ENCODE peak calls at places on chromosomes 3 and 15, in four cellular contexts. Y is IMR-90, I is mesendoderm, U is H1. J is an unnamed sample.

GRCh38 chr3:184211297-184211696 is 18.1 kb upstream of the VWA5B2 start:
- DNase-seq in Y (no peak), I (no peak), U (no peak), J (no peak)

GRCh38 chr3:47890037-47890831 is 87.3 kb downstream of the DHX30 start:
- DNase-seq in Y (no peak), I (no peak), U (no peak), J (no peak)

GRCh38 chr3:143956858-143957257 is 14.8 kb upstream of the DIPK2A start:
- DNase-seq in Y (no peak), I (no peak), U (no peak), J (no peak)

GRCh38 chr15:32659340-32659831 is 17.9 kb downstream of the SCG5 start:
- DNase-seq in Y (peak), I (no peak), U (no peak), J (no peak)

GRCh38 chr3:125634346-125634964 is 39.2 kb upstream of the OSBPL11 start:
- DNase-seq in Y (no peak), I (no peak), U (no peak), J (peak)

GRCh38 chr3:71504250-71505036 is 79.1 kb downstream of the FOXP1 start:
- DNase-seq in Y (peak), I (no peak), U (no peak), J (no peak)

GRCh38 chr3:150738688-150739087 is 24.3 kb downstream of the SIAH2 start:
- DNase-seq in Y (no peak), I (no peak), U (no peak), J (no peak)

GRCh38 chr15:27133244-27133643 is 162.3 kb downstream of the GABRG3 start:
- DNase-seq in Y (no peak), I (no peak), U (no peak), J (no peak)

GRCh38 chr3:128001576-128001975 is 50.7 kb upstream of the SEC61A1 start:
- DNase-seq in Y (no peak), I (peak), U (no peak), J (peak)

GRCh38 chr15:73156431-73157191 is 104.3 kb downstream of the NEO1 start:
- DNase-seq in Y (no peak), I (no peak), U (no peak), J (no peak)

GRCh38 chr3:184590795-184591194 is 29.2 kb downstream of the EPHB3 start:
- DNase-seq in Y (no peak), I (no peak), U (no peak), J (no peak)

GRCh38 chr3:111668912-111669488 is 73.9 kb upstream of the ZBED2 start:
- DNase-seq in Y (peak), I (peak), U (no peak), J (no peak)

GRCh38 chr3:13141991-13142412 is 68.8 kb upstream of the IQSEC1 start:
- DNase-seq in Y (peak), I (peak), U (peak), J (peak)

GRCh38 chr15:90203922-90204321 is 2.8 kb downstream of the SEMA4B start:
- DNase-seq in Y (no peak), I (no peak), U (no peak), J (no peak)

GRCh38 chr15:95132774-95133173 is 901.4 kb downstream of the MCTP2 start:
- DNase-seq in Y (peak), I (peak), U (no peak), J (no peak)

GRCh38 chr3:111746772-111747171 is 112.3 kb upstream of the PHLDB2 start:
- DNase-seq in Y (no peak), I (no peak), U (no peak), J (no peak)

GRCh38 chr3:173739716-173740115 is 342.2 kb downstream of the NLGN1 start:
- DNase-seq in Y (peak), I (no peak), U (no peak), J (no peak)

GRCh38 chr15:51135276-51135675 is 40.6 kb upstream of the TNFAIP8L3 start:
- DNase-seq in Y (no peak), I (no peak), U (no peak), J (no peak)

GRCh38 chr3:105752791-105753415 is 115.9 kb downstream of the CBLB start:
- DNase-seq in Y (no peak), I (peak), U (no peak), J (no peak)

GRCh38 chr3:170760174-170760526 is 109.8 kb downstream of the RPL22L1 start:
- DNase-seq in Y (peak), I (no peak), U (no peak), J (no peak)

GRCh38 chr3:58230876-58231552 is 6.6 kb upstream of the ABHD6 start:
- DNase-seq in Y (no peak), I (no peak), U (no peak), J (no peak)

GRCh38 chr3:64290864-64291263 is 65.6 kb upstream of the PRICKLE2 start:
- DNase-seq in Y (no peak), I (no peak), U (no peak), J (no peak)

GRCh38 chr3:121231872-121232271 is 313.9 kb downstream of the POLQ start:
- DNase-seq in Y (no peak), I (no peak), U (no peak), J (no peak)

GRCh38 chr3:188861847-188862740 is 309.7 kb upstream of the TPRG1 start:
- DNase-seq in Y (peak), I (no peak), U (no peak), J (no peak)

GRCh38 chr15:62173215-62173614 is 8.1 kb upstream of the C2CD4B start:
- DNase-seq in Y (no peak), I (no peak), U (no peak), J (no peak)

GRCh38 chr3:101695779-101696372 is 9.4 kb upstream of the RPL24 start:
- DNase-seq in Y (peak), I (peak), U (no peak), J (no peak)

GRCh38 chr15:66943456-66944095 is 121.8 kb upstream of the SMAD3 start:
- DNase-seq in Y (no peak), I (no peak), U (no peak), J (no peak)

GRCh38 chr3:139182143-139182542 is 137.5 kb upstream of the PRR23C start:
- DNase-seq in Y (no peak), I (no peak), U (no peak), J (no peak)

GRCh38 chr3:87553058-87553457 is 276.7 kb upstream of the POU1F1 start:
- DNase-seq in Y (no peak), I (no peak), U (no peak), J (no peak)

GRCh38 chr15:67685008-67685599 is 140.2 kb upstream of the SKOR1 start:
- DNase-seq in Y (peak), I (peak), U (no peak), J (no peak)

GRCh38 chr3:163722421-163722820 is 1355.9 kb downstream of the SI start:
- DNase-seq in Y (no peak), I (peak), U (peak), J (peak)

GRCh38 chr3:127780536-127781400 is 41.5 kb downstream of the MGLL start:
- DNase-seq in Y (no peak), I (no peak), U (no peak), J (no peak)

GRCh38 chr15:31236184-31237041 is 90.2 kb upstream of the KLF13 start:
- DNase-seq in Y (peak), I (peak), U (no peak), J (no peak)

GRCh38 chr3:158492685-158493084 is 78.3 kb upstream of the MLF1 start:
- DNase-seq in Y (no peak), I (no peak), U (no peak), J (no peak)

GRCh38 chr3:161977850-161978249 is 481.2 kb downstream of the OTOL1 start:
- DNase-seq in Y (no peak), I (no peak), U (no peak), J (no peak)
- H2BK15ac ChIP-seq in Y (no peak), I (no peak), U (no peak), J (no peak)

DNA sequence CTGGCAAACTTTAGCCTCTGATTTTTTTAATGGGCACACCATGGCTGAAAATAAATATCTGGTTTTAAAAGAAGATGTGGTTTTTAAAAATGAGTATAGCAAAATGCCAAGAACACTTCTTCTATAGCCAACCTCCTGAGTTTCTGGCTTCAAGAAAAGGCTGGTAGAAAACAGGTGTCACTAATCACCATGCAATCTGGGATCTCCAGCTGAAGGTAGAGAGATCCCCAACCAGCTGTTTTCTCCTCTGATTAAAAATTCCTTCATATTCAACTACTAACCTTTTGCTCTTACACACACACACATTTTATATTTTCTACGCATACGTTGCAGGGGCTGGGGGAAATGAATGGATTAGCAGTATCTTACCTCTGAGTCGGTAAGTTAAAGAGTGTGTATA is 279.6 kb upstream of the ROBO2 start:
- DNase-seq in Y (no peak), I (no peak), U (no peak), J (no peak)
- H3K56ac ChIP-seq in Y (no peak), I (no peak), U (no peak), J (no peak)

DNA sequence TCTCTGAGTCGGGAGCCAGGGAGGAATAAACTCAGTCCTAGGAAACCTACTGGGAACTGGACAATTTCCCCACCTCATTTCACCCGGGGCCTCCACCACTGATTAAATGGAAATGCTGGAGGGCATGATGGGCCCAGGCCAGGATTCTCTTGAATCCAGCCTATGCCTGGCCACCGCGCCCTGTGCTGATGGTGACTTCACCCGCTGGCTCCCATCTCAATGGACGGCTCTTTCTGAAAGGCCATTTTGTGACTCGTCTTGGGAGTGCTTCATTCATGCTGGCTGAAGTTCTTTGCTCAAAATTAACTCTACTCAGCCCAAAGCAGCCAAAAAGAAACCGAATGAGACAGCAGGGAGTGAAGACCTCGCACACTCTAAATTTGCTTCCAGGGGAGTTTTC is 265.9 kb upstream of the ICE2 start:
- DNase-seq in Y (no peak), I (no peak), U (no peak), J (no peak)
- H2BK15ac ChIP-seq in Y (no peak), I (no peak), U (no peak), J (no peak)

GRCh38 chr15:37253877-37254276 is 153.5 kb upstream of the MEIS2 start:
- DNase-seq in Y (peak), I (peak), U (no peak), J (no peak)
- H3K56ac ChIP-seq in Y (no peak), I (no peak), U (no peak), J (no peak)

GRCh38 chr15:59301527-59301926 is 71.1 kb downstream of the MYO1E start:
- DNase-seq in Y (no peak), I (no peak), U (no peak), J (no peak)
- H2BK15ac ChIP-seq in Y (no peak), I (no peak), U (no peak), J (no peak)

DNA sequence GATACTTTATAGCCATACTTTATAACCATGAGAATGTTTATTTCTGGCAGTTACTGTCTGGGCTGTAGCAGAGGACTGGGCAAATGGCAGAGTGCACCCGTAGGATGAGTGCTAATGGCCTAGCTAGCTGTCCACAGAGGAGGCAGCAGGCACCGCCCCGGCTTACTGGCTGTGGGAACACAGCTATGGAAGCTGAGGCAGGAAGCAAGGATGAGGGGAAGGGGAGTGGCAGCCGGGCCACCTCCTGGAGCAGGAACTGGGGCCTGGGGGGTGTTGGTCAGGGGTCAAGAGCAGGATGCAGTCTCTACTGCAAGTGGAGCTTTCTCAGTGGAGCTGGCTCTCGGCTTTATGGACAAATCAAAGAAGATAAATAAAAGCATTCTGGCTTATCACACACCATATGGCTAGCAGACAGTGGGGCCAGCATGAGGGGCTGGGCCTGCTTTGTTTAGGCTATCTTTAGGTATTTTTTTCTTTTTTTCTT is 316.8 kb upstream of the CTDSPL start:
- DNase-seq in Y (no peak), I (peak), U (no peak), J (no peak)
- H3K56ac ChIP-seq in Y (no peak), I (no peak), U (no peak), J (no peak)

DNA sequence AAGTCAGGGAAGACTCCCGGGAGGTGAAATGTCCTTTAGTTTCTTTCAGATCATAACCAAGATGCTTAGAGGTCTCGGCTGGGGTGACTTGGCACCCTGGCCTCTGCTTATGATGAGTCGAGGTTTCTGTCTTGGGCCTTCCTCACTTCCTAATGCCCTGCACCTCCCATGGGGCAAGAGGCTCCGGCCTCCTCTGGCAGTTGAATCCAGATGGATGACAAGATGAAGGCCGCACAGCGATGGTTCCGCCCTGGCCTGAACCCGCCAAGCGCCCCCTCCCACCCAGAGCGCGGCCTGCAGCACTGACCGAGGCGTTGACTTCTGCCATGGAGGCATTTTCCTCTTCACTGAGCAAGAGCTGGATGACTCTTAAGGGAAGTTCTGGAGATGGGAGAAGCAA is 31.3 kb downstream of the MUC20 start:
- DNase-seq in Y (no peak), I (no peak), U (no peak), J (no peak)
- H2BK15ac ChIP-seq in Y (no peak), I (no peak), U (no peak), J (no peak)

DNA sequence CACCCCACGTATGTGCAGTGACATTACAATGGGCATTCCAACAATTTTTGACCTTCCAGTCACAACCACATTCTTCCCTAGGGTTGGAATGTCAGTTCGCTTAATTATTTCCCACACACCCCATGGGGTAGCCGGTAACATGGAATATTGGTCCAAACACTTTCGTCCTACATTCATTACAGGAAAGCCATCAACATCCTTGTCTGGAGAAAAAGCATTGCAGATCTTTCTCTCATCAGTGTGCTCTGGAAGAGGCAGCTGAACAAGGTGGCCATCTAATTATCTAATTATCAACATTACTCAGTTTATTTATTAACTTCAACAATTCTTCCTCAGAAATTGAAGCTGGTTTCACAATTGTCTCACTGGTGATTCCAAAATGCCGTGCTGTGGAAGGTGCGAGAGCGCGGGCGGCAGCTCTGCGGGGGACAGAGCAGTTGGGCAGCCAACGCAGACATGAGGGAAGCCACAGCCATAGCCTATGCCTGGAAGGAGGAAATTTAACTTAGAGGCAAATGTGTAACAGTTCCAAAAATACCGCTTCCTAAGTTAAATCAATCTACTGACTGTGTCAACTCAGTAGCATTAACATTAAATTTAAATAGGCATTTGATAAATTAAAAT is 1158.9 kb upstream of the EPHA6 start:
- DNase-seq in Y (no peak), I (peak), U (no peak), J (no peak)
- H3K56ac ChIP-seq in Y (no peak), I (no peak), U (no peak), J (no peak)

DNA sequence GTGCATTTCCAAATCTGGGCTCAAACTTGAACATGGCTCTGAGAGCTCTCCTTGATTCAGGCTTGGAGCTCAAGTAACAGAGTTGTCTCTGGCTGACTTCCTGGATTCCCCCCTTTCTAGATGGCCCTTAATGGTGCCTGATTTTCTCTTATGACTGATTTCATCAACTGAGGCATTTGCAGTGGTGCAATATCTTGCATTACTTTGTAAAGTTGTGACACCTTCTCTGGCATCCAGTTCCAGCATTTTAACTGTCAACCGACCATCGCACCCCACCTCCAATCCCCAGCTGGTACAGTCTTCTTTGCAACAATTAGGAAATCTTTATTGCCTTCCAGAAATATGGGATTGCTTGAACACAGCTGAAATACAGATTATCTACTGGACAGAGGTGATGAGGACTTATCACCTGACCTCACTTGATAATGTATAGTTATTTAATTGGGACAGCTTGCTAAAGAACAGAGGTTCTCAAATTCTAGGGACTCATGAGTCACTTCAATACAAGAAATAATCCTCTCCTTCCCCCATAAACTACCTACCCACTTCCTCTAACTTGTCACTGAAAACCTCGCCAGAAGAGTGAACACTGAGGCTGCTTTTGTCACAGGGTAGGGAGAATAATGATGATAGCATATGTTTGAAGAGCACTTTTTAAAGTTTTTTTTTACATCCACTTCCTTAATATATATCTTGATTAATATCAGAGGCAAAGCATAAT is 41.8 kb downstream of the FILIP1L start:
- DNase-seq in Y (no peak), I (no peak), U (no peak), J (no peak)
- H2BK15ac ChIP-seq in Y (peak), I (no peak), U (no peak), J (no peak)

GRCh38 chr3:44289882-44290462 is 48.3 kb downstream of the TOPAZ1 start:
- DNase-seq in Y (no peak), I (no peak), U (no peak), J (no peak)
- H3K56ac ChIP-seq in Y (no peak), I (no peak), U (no peak), J (no peak)

J was measured in H9.